ENCODE peak calls at places on chromosomes 11 and 22, in four cellular contexts. N is GM12878, A is K562, Q is HepG2. J is an unnamed sample.

GRCh38 chr11:125926682-125927081 is 19.2 kb upstream of the VSIG10L2 start:
- DNase-seq in N (no peak), A (no peak), Q (no peak), J (no peak)

GRCh38 chr11:2207212-2207611 is 35.6 kb upstream of the TH start:
- DNase-seq in N (no peak), A (no peak), Q (no peak), J (no peak)

GRCh38 chr22:23522642-23523251 is 57.3 kb downstream of the IGLL1 start:
- DNase-seq in N (no peak), A (peak), Q (peak), J (no peak)

GRCh38 chr11:105899776-105900175 is 122.3 kb downstream of the MSANTD4 start:
- DNase-seq in N (no peak), A (no peak), Q (no peak), J (no peak)

GRCh38 chr11:96012086-96012824 is 88.3 kb upstream of the MTMR2 start:
- DNase-seq in N (peak), A (no peak), Q (peak), J (no peak)

GRCh38 chr22:21564411-21564810 is 3.1 kb upstream of the UBE2L3 start:
- DNase-seq in N (no peak), A (no peak), Q (no peak), J (no peak)

GRCh38 chr11:69934861-69935494 is 115.8 kb upstream of the FGF3 start:
- DNase-seq in N (no peak), A (no peak), Q (no peak), J (peak)

GRCh38 chr22:40156001-40156516 is 21.7 kb upstream of the TNRC6B start:
- DNase-seq in N (no peak), A (peak), Q (peak), J (peak)

GRCh38 chr11:2481253-2481652 is 36.4 kb downstream of the KCNQ1 start:
- DNase-seq in N (no peak), A (no peak), Q (no peak), J (no peak)

GRCh38 chr11:25065711-25066110 is 568.9 kb downstream of the LUZP2 start:
- DNase-seq in N (no peak), A (no peak), Q (no peak), J (no peak)

GRCh38 chr11:78642979-78643675 is 68.5 kb upstream of the NARS2 start:
- DNase-seq in N (no peak), A (no peak), Q (no peak), J (no peak)

GRCh38 chr11:126083829-126084607 is 21.4 kb upstream of the CDON start:
- DNase-seq in N (no peak), A (no peak), Q (no peak), J (no peak)

GRCh38 chr11:1450344-1450875 is 36.2 kb downstream of the MOB2 start:
- DNase-seq in N (no peak), A (no peak), Q (no peak), J (no peak)

GRCh38 chr11:55497068-55497467 is 57.2 kb upstream of the OR4C15 start:
- DNase-seq in N (no peak), A (no peak), Q (no peak), J (no peak)

GRCh38 chr11:58498464-58498863 is 9.4 kb downstream of the OR5B21 start:
- DNase-seq in N (no peak), A (no peak), Q (no peak), J (no peak)

GRCh38 chr11:71370895-71371673 is 77.1 kb downstream of the DHCR7 start:
- DNase-seq in N (no peak), A (no peak), Q (no peak), J (peak)

GRCh38 chr11:6992026-6992425 is 28.1 kb downstream of the ZNF214 start:
- DNase-seq in N (no peak), A (no peak), Q (no peak), J (no peak)

GRCh38 chr11:14376920-14377319 is 17.9 kb upstream of the RRAS2 start:
- DNase-seq in N (no peak), A (no peak), Q (no peak), J (no peak)

GRCh38 chr11:126307706-126308105 is 3.8 kb downstream of the DCPS start:
- DNase-seq in N (no peak), A (peak), Q (peak), J (peak)

GRCh38 chr22:47107431-47107830 is 345.0 kb downstream of the TBC1D22A start:
- DNase-seq in N (no peak), A (no peak), Q (no peak), J (no peak)

GRCh38 chr11:121152764-121153163 is 51.7 kb downstream of the TECTA start:
- DNase-seq in N (no peak), A (no peak), Q (no peak), J (no peak)
- TF ChIP-seq ETV6 in N (no peak), A (no peak), Q (no peak), J (no peak)

GRCh38 chr22:49290711-49291110 is 537.0 kb downstream of the BRD1 start:
- DNase-seq in N (no peak), A (no peak), Q (no peak), J (no peak)

GRCh38 chr22:49291781-49292180 is 535.9 kb downstream of the BRD1 start:
- DNase-seq in N (no peak), A (no peak), Q (no peak), J (no peak)

GRCh38 chr22:49291169-49291568 is 536.5 kb downstream of the BRD1 start:
- DNase-seq in N (no peak), A (no peak), Q (no peak), J (no peak)

GRCh38 chr22:49289822-49290221 is 537.9 kb downstream of the BRD1 start:
- DNase-seq in N (no peak), A (no peak), Q (no peak), J (no peak)

DNA sequence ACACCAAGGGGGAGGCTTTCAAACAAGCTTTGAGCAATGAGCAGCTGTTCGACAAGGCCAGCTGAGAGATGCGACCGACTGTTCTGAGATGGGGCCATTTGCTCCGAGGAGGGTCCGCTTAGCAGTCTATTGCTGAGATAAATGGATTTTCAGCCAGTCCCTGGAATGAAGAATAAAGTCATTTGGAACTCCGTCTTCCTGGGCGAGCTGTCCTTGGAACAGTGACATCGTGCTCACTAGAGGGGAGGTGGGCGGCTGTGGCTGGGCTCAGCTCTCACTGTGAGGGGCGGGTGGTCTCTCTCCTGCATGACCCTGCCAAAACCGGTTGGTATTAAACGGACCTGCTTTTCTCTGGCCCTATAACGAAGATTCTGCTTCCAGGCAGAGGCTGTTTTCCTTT is 537.4 kb downstream of the BRD1 start:
- DNase-seq in N (no peak), A (no peak), Q (no peak), J (no peak)
- TF ChIP-seq ETV6 in N (no peak), A (no peak), Q (no peak), J (no peak)

DNA sequence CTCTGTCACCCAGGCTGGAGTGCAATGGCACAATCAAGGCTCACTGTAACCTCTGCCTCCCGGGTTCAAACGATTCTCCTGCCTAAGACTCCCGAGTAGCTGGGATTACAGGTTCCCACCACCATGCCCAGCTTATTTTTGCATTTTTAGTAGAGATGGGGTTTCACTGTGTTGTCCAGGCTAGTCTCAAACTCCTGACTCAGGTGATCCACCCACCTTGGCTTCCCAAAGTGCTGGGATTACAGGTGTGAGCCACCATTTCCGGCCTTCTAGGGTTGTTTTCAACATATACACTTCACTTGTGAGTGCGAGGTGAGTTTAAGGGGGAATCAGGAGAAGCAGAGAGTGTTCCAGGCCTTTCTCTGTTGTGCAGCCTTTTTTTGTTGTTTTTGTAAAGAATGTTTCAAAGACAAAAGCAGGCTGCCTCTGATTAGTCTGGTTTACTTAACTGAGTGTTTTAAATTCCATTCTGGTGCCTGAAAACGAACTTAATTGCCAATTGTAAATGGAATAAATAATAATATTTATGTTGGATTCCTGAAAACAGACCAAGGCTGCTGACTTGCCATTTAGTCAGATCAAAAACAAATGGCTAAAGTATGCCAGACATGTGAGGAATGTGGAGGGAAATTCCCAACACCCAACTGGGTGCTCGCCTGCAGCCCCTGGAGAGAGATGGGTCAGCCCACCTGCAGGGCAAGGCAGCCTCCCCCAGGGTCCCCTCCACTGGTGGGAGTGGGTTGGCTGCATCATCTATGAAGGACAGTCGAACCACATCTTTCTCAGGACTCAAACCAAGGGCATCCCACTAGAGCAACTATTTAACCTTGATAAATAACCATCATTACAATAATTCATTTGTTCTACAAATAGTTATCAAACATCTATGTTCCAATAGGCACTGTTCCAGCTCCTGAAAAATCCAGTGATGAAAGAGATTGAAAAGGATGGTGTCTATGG is 4.6 kb upstream of the RANGAP1 start:
- DNase-seq in N (no peak), A (no peak), Q (peak), J (peak)
- TF ChIP-seq ETV6 in N (no peak), A (no peak), Q (no peak), J (no peak)

GRCh38 chr11:119309953-119310681 is 6.8 kb downstream of the MCAM start:
- DNase-seq in N (no peak), A (no peak), Q (no peak), J (no peak)
- TF ChIP-seq ETV6 in N (no peak), A (no peak), Q (no peak), J (no peak)